ENCODE peak calls at places on chromosomes 5 and 9, in five cellular contexts. T is IMR-90, Q is epithelial cell of esophagus, F is PC-3, G is DND-41. E is an unnamed sample.

GRCh38 chr5:14138608-14139540 is 4.3 kb upstream of the TRIO start:
- DNase-seq in G (no peak), T (no peak), F (no peak), Q (no peak), E (no peak)

GRCh38 chr9:19946446-19947109 is 157.7 kb upstream of the SLC24A2 start:
- DNase-seq in T (peak; percentile 21), F (peak; percentile 39), G (peak; percentile 47), Q (peak; percentile 67), E (no peak)

GRCh38 chr5:78287833-78288232 is 6.7 kb downstream of the AP3B1 start:
- DNase-seq in T (peak; percentile 84), G (no peak), F (peak; percentile 50), Q (peak; percentile 84), E (no peak)

GRCh38 chr9:97773723-97774122 is 76.6 kb upstream of the XPA start:
- DNase-seq in Q (peak; percentile 80), T (peak; percentile 37), F (peak; percentile 69), G (no peak), E (no peak)

GRCh38 chr5:151793358-151793757 is 21.6 kb downstream of the G3BP1 start:
- DNase-seq in G (no peak), T (no peak), Q (no peak), F (no peak), E (no peak)

GRCh38 chr5:91053733-91054010 is 329.4 kb downstream of the ARRDC3 start:
- DNase-seq in G (no peak), F (no peak), Q (no peak), T (no peak), E (no peak)

GRCh38 chr9:112971415-112971814 is 40.6 kb downstream of the ZNF883 start:
- DNase-seq in G (peak; percentile 29), F (peak; percentile 29), Q (peak; percentile 22), T (peak; percentile 1), E (peak; percentile 4)

GRCh38 chr5:170219615-170220014 is 13.2 kb upstream of the C5orf58 start:
- DNase-seq in G (no peak), F (peak; percentile 90), Q (peak; percentile 79), T (peak; percentile 32), E (no peak)

GRCh38 chr5:168916266-168916665 is 337.1 kb upstream of the PANK3 start:
- DNase-seq in G (no peak), F (no peak), Q (peak; percentile 3), T (no peak), E (no peak)

GRCh38 chr5:88826959-88827585 is 55.9 kb downstream of the MEF2C start:
- DNase-seq in Q (peak; percentile 14), T (peak; percentile 90), G (no peak), F (peak; percentile 70), E (no peak)

GRCh38 chr5:82793808-82794419 is 283.3 kb downstream of the TMEM167A start:
- DNase-seq in G (peak; percentile 47), F (peak; percentile 54), Q (peak; percentile 47), T (peak; percentile 20), E (peak; percentile 36)

GRCh38 chr9:110775724-110776123 is 107.1 kb downstream of the MUSK start:
- DNase-seq in F (no peak), G (no peak), Q (no peak), T (no peak), E (no peak)

GRCh38 chr5:138659121-138659520 is 83.9 kb upstream of the HSPA9 start:
- DNase-seq in Q (no peak), T (no peak), G (no peak), F (no peak), E (no peak)

GRCh38 chr5:90170231-90170630 is 239.3 kb downstream of the CETN3 start:
- DNase-seq in Q (no peak), F (no peak), G (no peak), T (no peak), E (no peak)

GRCh38 chr9:131809941-131810344 is 70.1 kb upstream of the RAPGEF1 start:
- DNase-seq in T (peak; percentile 72), F (peak; percentile 80), G (no peak), Q (peak; percentile 52), E (no peak)

GRCh38 chr9:120383611-120383998 is 196.4 kb downstream of the CDK5RAP2 start:
- DNase-seq in G (no peak), F (no peak), Q (no peak), T (no peak), E (no peak)

GRCh38 chr5:179553875-179554274 is 3.5 kb downstream of the RUFY1 start:
- DNase-seq in G (no peak), Q (peak; percentile 81), F (peak; percentile 63), T (peak; percentile 84), E (no peak)

GRCh38 chr5:144205141-144205551 is 34.5 kb downstream of the KCTD16 start:
- DNase-seq in G (no peak), F (peak; percentile 9), Q (peak; percentile 44), T (peak; percentile 50), E (peak; percentile 10)

GRCh38 chr5:146947181-146947941 is 68.8 kb upstream of the PPP2R2B start:
- DNase-seq in G (peak; percentile 14), Q (peak; percentile 45), T (peak; percentile 4), F (peak; percentile 34), E (peak; percentile 11)

GRCh38 chr9:4262735-4263141 is 37.1 kb downstream of the GLIS3 start:
- DNase-seq in T (peak; percentile 87), Q (peak; percentile 81), G (no peak), F (peak; percentile 88), E (no peak)

GRCh38 chr9:75001719-75002421 is 26.2 kb downstream of the CARNMT1 start:
- DNase-seq in T (peak; percentile 91), Q (peak; percentile 89), G (no peak), F (peak; percentile 76), E (no peak)

GRCh38 chr5:159777049-159777448 is 139.2 kb upstream of the ADRA1B start:
- DNase-seq in Q (no peak), G (no peak), F (peak; percentile 31), T (peak; percentile 12), E (no peak)

GRCh38 chr9:131263701-131264100 is 12.6 kb downstream of the FAM78A start:
- DNase-seq in Q (no peak), T (no peak), F (no peak), G (no peak), E (no peak)

GRCh38 chr5:177440990-177441780 is 5.4 kb upstream of the PRR7 start:
- DNase-seq in Q (no peak), T (no peak), F (no peak), G (no peak), E (no peak)

GRCh38 chr5:169178754-169179153 is 122.2 kb downstream of the SLIT3 start:
- DNase-seq in T (no peak), Q (no peak), F (no peak), G (no peak), E (no peak)

GRCh38 chr9:111481885-111482636 is 2.1 kb downstream of the ECPAS start:
- DNase-seq in T (peak; percentile 63), F (peak; percentile 56), Q (peak; percentile 47), G (no peak), E (no peak)

GRCh38 chr9:2655411-2655901 is 33.9 kb downstream of the VLDLR start:
- DNase-seq in G (peak; percentile 63), F (peak; percentile 84), Q (peak; percentile 93), T (peak; percentile 96), E (no peak)

GRCh38 chr5:57855831-57856230 is 373.2 kb upstream of the ACTBL2 start:
- DNase-seq in F (no peak), G (no peak), Q (peak; percentile 79), T (no peak), E (no peak)

GRCh38 chr5:57857696-57858095 is 375.1 kb upstream of the ACTBL2 start:
- DNase-seq in F (no peak), Q (peak; percentile 73), T (no peak), G (no peak), E (no peak)

GRCh38 chr5:57862471-57863282 is 380.1 kb upstream of the ACTBL2 start:
- DNase-seq in Q (peak; percentile 96), G (no peak), T (peak; percentile 69), F (peak; percentile 83), E (no peak)

GRCh38 chr5:57858905-57859304 is 376.3 kb upstream of the ACTBL2 start:
- DNase-seq in T (peak; percentile 36), G (no peak), F (no peak), Q (no peak), E (no peak)

GRCh38 chr5:57859626-57860025 is 377.0 kb upstream of the ACTBL2 start:
- DNase-seq in G (no peak), F (no peak), Q (peak; percentile 30), T (no peak), E (no peak)
- TF ChIP-seq CTCF in G (no peak), F (no peak), Q (no peak), T (no peak), E (no peak)

GRCh38 chr9:6793203-6793602 is 35.4 kb downstream of the KDM4C start:
- DNase-seq in Q (no peak), F (no peak), T (no peak), G (no peak), E (no peak)

GRCh38 chr9:6794936-6795335 is 37.2 kb downstream of the KDM4C start:
- DNase-seq in F (no peak), Q (no peak), T (no peak), G (no peak), E (no peak)
- TF ChIP-seq CTCF in F (no peak), Q (no peak), T (no peak), G (no peak), E (no peak)

GRCh38 chr9:101727621-101728524 is 10.6 kb downstream of the GRIN3A start:
- DNase-seq in Q (peak; percentile 44), G (no peak), T (peak; percentile 11), F (peak; percentile 34), E (peak; percentile 19)
- TF ChIP-seq CTCF in Q (peak; percentile 71), G (peak; percentile 56), T (peak; percentile 40), F (peak; percentile 36), E (peak; percentile 57)

GRCh38 chr5:165457854-165458481 is 1952.5 kb downstream of the MAT2B start:
- DNase-seq in T (peak; percentile 55), Q (peak; percentile 66), G (no peak), F (peak; percentile 29), E (no peak)
- TF ChIP-seq CTCF in T (peak; percentile 54), Q (peak; percentile 77), G (peak; percentile 58), F (peak; percentile 51), E (peak; percentile 76)

DNA sequence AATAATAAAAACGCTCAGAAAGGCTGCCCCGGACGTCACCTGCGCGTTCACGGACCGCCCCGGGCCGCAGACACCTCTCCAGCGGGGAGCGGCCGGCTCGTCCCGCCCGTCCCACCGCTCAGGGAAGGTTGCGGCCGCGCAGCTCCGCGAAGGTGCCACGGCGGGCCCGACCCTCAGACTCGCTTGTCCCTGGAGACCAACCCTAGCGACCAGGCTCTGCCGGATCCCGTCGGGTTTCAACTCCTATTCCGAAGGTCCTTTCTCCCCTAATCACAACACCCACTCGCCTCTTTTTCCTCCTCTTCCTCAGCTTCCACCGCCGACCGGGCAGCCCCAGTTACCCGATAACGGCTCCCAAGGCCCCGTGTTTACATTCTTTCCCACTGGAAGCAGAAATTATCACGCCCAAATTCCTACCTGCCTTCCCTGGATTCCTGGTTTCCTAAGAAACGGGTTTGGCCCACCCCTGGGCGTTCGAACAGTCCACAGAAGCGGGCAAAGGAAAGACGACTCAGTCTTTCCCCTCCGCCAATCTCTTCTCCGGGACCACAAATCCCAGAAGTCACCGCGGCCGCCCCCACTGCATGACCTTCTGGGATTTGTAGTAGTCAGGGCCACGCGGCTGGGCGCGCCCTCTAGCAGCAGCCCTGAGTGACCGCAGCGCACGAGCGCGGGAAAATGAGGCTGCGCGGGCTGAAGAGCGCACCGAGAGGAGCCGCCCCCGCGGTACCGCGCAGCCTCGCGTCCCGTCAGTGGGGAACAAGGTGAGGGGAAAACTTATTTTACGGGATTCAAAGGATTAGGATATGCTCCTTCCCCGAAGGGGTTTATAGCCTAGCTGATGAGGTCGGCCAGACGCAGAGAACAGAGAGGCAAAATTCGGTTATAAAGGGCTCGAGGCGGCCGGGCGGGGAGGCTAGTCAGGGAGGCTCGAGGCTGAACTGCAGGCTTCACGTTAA is at the start of gene TTC33:
- DNase-seq in F (peak; percentile 97), T (peak; percentile 93), G (peak; percentile 96), Q (peak; percentile 97), E (peak; percentile 91)
- TF ChIP-seq CTCF in F (peak; percentile 84), T (peak; percentile 80), G (peak; percentile 79), Q (peak; percentile 51), E (peak; percentile 62)

E was measured in neural crest cell.